ENCODE peak calls at places on chromosomes 12 and 14, in eight cellular contexts. Q, M, X, C, R, H, P and L are unnamed samples.

GRCh38 chr14:52649511-52649910 is 45.8 kb downstream of the ERO1A start:
- DNase-seq in Q (no peak), M (no peak), X (no peak), C (no peak), R (no peak), H (no peak), P (no peak), L (no peak)

GRCh38 chr12:96886998-96887677 is 19.9 kb upstream of the NEDD1 start:
- DNase-seq in Q (no peak), M (no peak), X (no peak), C (peak), R (no peak), H (peak), P (no peak), L (no peak)

GRCh38 chr14:23578560-23579310 is at the start of gene JPH4:
- DNase-seq in Q (no peak), M (no peak), X (no peak), C (peak), R (peak), H (no peak), P (no peak), L (peak)

GRCh38 chr12:125029756-125030358 is 35.4 kb upstream of the AACS start:
- DNase-seq in Q (no peak), M (no peak), X (no peak), C (no peak), R (no peak), H (no peak), P (no peak), L (no peak)

GRCh38 chr12:101582937-101583336 is 11.8 kb upstream of the MYBPC1 start:
- DNase-seq in Q (no peak), M (no peak), X (no peak), C (no peak), R (no peak), H (no peak), P (no peak), L (no peak)

GRCh38 chr14:89469210-89470198 is 52.5 kb upstream of the FOXN3 start:
- DNase-seq in Q (no peak), M (no peak), X (peak), C (no peak), R (peak), H (no peak), P (no peak), L (no peak)

GRCh38 chr14:94560782-94561655 is at the start of gene SERPINA4:
- DNase-seq in Q (no peak), M (no peak), X (no peak), C (peak), R (no peak), H (no peak), P (no peak), L (no peak)

GRCh38 chr14:104694475-104694950 is 5.1 kb downstream of the INF2 start:
- DNase-seq in Q (no peak), M (no peak), X (no peak), C (no peak), R (no peak), H (no peak), P (no peak), L (no peak)

GRCh38 chr14:76653875-76654572 is 107.2 kb upstream of the VASH1 start:
- DNase-seq in Q (no peak), M (no peak), X (no peak), C (no peak), R (no peak), H (no peak), P (no peak), L (no peak)

GRCh38 chr14:102944448-102945330 is 22.2 kb downstream of the AMN start:
- DNase-seq in Q (no peak), M (no peak), X (peak), C (no peak), R (no peak), H (no peak), P (no peak), L (no peak)

GRCh38 chr12:2578191-2578590 is 216.6 kb upstream of the FKBP4 start:
- DNase-seq in Q (no peak), M (no peak), X (no peak), C (no peak), R (no peak), H (no peak), P (no peak), L (no peak)

GRCh38 chr12:11513288-11513687 is 117.9 kb upstream of the PRB2 start:
- DNase-seq in Q (no peak), M (peak), X (no peak), C (no peak), R (no peak), H (no peak), P (no peak), L (no peak)

GRCh38 chr12:128652136-128652751 is 171.5 kb downstream of the SLC15A4 start:
- DNase-seq in Q (no peak), M (no peak), X (no peak), C (no peak), R (no peak), H (no peak), P (no peak), L (no peak)

GRCh38 chr14:32637582-32637981 is 301.1 kb upstream of the NPAS3 start:
- DNase-seq in Q (no peak), M (no peak), X (no peak), C (no peak), R (no peak), H (no peak), P (no peak), L (no peak)

GRCh38 chr14:55458800-55459577 is 18.6 kb upstream of the TBPL2 start:
- DNase-seq in Q (no peak), M (no peak), X (no peak), C (no peak), R (no peak), H (peak), P (no peak), L (no peak)

GRCh38 chr14:77375973-77376372 is 921 bp downstream of the TMED8 start:
- DNase-seq in Q (no peak), M (no peak), X (no peak), C (no peak), R (no peak), H (no peak), P (no peak), L (no peak)

GRCh38 chr12:106112094-106112822 is 26.5 kb downstream of the NUAK1 start:
- DNase-seq in Q (no peak), M (no peak), X (no peak), C (no peak), R (no peak), H (no peak), P (no peak), L (no peak)

GRCh38 chr12:92726865-92727264 is 24.1 kb downstream of the PLEKHG7 start:
- DNase-seq in Q (no peak), M (no peak), X (no peak), C (no peak), R (no peak), H (no peak), P (no peak), L (no peak)

GRCh38 chr14:101199028-101199770 is 295.7 kb upstream of the RTL1 start:
- DNase-seq in Q (peak), M (no peak), X (peak), C (peak), R (no peak), H (no peak), P (no peak), L (peak)

GRCh38 chr12:4809449-4810218 is 89.4 kb downstream of the GALNT8 start:
- DNase-seq in Q (no peak), M (no peak), X (no peak), C (no peak), R (peak), H (no peak), P (no peak), L (no peak)

GRCh38 chr14:100538566-100539318 is 48.5 kb downstream of the BEGAIN start:
- DNase-seq in Q (no peak), M (no peak), X (peak), C (no peak), R (peak), H (no peak), P (no peak), L (no peak)

GRCh38 chr12:30847259-30847658 is 79.3 kb upstream of the TSPAN11 start:
- DNase-seq in Q (no peak), M (peak), X (no peak), C (no peak), R (no peak), H (peak), P (peak), L (no peak)

GRCh38 chr14:100629696-100630095 is 42.5 kb upstream of the BEGAIN start:
- DNase-seq in Q (no peak), M (no peak), X (no peak), C (no peak), R (no peak), H (no peak), P (no peak), L (no peak)

GRCh38 chr14:105470812-105471771 is 3.5 kb upstream of the CRIP2 start:
- DNase-seq in Q (no peak), M (no peak), X (no peak), C (no peak), R (no peak), H (no peak), P (no peak), L (no peak)

GRCh38 chr14:23577710-23578392 is 739 bp downstream of the JPH4 start:
- DNase-seq in Q (no peak), M (no peak), X (no peak), C (peak), R (peak), H (no peak), P (no peak), L (no peak)

GRCh38 chr12:24840046-24840800 is 108.7 kb downstream of the BCAT1 start:
- DNase-seq in Q (no peak), M (no peak), X (no peak), C (no peak), R (no peak), H (no peak), P (no peak), L (no peak)

GRCh38 chr12:52949413-52950331 is 754 bp downstream of the KRT18 start:
- DNase-seq in Q (no peak), M (peak), X (no peak), C (peak), R (no peak), H (peak), P (no peak), L (no peak)

GRCh38 chr12:3771853-3772252 is 18.9 kb upstream of the CRACR2A start:
- DNase-seq in Q (no peak), M (no peak), X (no peak), C (no peak), R (no peak), H (no peak), P (no peak), L (no peak)

GRCh38 chr14:101007004-101007614 is 103.6 kb upstream of the RTL1 start:
- DNase-seq in Q (peak), M (no peak), X (peak), C (no peak), R (peak), H (no peak), P (no peak), L (peak)

GRCh38 chr12:87812030-87812429 is 217.2 kb downstream of the C12orf50 start:
- DNase-seq in Q (no peak), M (no peak), X (no peak), C (no peak), R (no peak), H (no peak), P (no peak), L (no peak)

GRCh38 chr12:58204086-58204485 is 262.7 kb downstream of the ATP23 start:
- DNase-seq in Q (no peak), M (no peak), X (no peak), C (no peak), R (no peak), H (peak), P (no peak), L (no peak)

GRCh38 chr14:79467837-79468236 is 743.5 kb downstream of the DIO2 start:
- DNase-seq in Q (no peak), M (no peak), X (no peak), C (no peak), R (no peak), H (no peak), P (no peak), L (no peak)

GRCh38 chr12:52151859-52152783 is 39.7 kb downstream of the KRT80 start:
- DNase-seq in Q (no peak), M (no peak), X (peak), C (peak), R (peak), H (peak), P (no peak), L (no peak)

GRCh38 chr14:92860097-92860496 is 62.9 kb upstream of the CHGA start:
- DNase-seq in Q (no peak), M (no peak), X (no peak), C (no peak), R (no peak), H (no peak), P (no peak), L (no peak)

GRCh38 chr12:111773801-111774551 is 7.2 kb downstream of the ALDH2 start:
- DNase-seq in Q (peak), M (no peak), X (no peak), C (peak), R (peak), H (no peak), P (no peak), L (no peak)

GRCh38 chr14:92472860-92473259 is 40.7 kb upstream of the RIN3 start:
- DNase-seq in Q (no peak), M (no peak), X (peak), C (no peak), R (no peak), H (no peak), P (no peak), L (no peak)

GRCh38 chr12:53795927-53796326 is 44.1 kb upstream of the CISTR start:
- DNase-seq in Q (no peak), M (no peak), X (no peak), C (no peak), R (no peak), H (no peak), P (no peak), L (no peak)

GRCh38 chr12:71585218-71585617 is 78.4 kb downstream of the ZFC3H1 start:
- DNase-seq in Q (no peak), M (no peak), X (no peak), C (no peak), R (no peak), H (no peak), P (no peak), L (no peak)

GRCh38 chr14:75896341-75896740 is 85.5 kb downstream of the TGFB3 start:
- DNase-seq in Q (no peak), M (no peak), X (no peak), C (no peak), R (no peak), H (peak), P (no peak), L (no peak)

GRCh38 chr12:120686690-120687569 is at the start of gene MLEC:
- DNase-seq in Q (peak), M (peak), X (peak), C (peak), R (peak), H (peak), P (peak), L (peak)

GRCh38 chr12:120688527-120689071 is 1.6 kb downstream of the MLEC start:
- DNase-seq in Q (no peak), M (no peak), X (no peak), C (no peak), R (no peak), H (peak), P (no peak), L (no peak)

GRCh38 chr12:120686151-120686689 is 729 bp upstream of the MLEC start:
- DNase-seq in Q (peak), M (peak), X (peak), C (peak), R (peak), H (peak), P (peak), L (peak)

GRCh38 chr12:120687570-120688289 is 781 bp downstream of the MLEC start:
- DNase-seq in Q (no peak), M (no peak), X (peak), C (no peak), R (peak), H (peak), P (no peak), L (no peak)

DNA sequence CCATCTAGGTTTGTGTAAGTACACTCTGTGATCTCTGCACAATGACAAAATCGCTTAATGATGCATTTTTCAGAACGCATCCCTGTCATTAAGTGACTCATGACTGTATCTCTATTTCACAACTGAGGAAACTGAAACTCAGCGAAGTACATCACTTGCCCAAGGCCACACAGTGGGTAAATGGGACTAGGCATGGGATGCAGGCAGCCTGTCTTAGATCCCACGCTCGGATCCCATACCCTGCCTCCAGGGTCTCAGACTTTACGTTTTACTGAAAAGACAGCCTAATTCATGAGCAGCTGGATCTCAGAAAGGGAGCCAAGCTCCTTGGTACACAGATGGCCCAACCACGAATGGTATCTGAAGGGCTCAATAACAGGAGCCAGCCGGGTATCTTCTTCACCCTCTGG is 2.4 kb upstream of the MLEC start:
- DNase-seq in Q (no peak), M (no peak), X (no peak), C (no peak), R (no peak), H (no peak), P (peak), L (no peak)
- H3K27ac ChIP-seq in Q (no peak), M (no peak), X (peak), C (peak), R (no peak), H (no peak), P (peak), L (no peak)

GRCh38 chr12:66188584-66189475 is at the start of gene IRAK3:
- DNase-seq in Q (peak), M (no peak), X (peak), C (peak), R (peak), H (peak), P (no peak), L (no peak)
- TF ChIP-seq POLR2AphosphoS5 in Q (peak), M (no peak), X (peak), C (peak), R (peak), H (peak), P (peak), L (peak)

GRCh38 chr12:89087149-89087834 is 265.0 kb downstream of the DUSP6 start:
- DNase-seq in Q (peak), M (no peak), X (no peak), C (peak), R (no peak), H (peak), P (no peak), L (no peak)

GRCh38 chr12:89087876-89088275 is 264.4 kb downstream of the DUSP6 start:
- DNase-seq in Q (no peak), M (no peak), X (no peak), C (no peak), R (no peak), H (peak), P (no peak), L (no peak)

GRCh38 chr12:89085421-89085820 is 266.9 kb downstream of the DUSP6 start:
- DNase-seq in Q (peak), M (no peak), X (no peak), C (no peak), R (no peak), H (peak), P (no peak), L (no peak)

GRCh38 chr12:89092297-89092696 is 260.0 kb downstream of the DUSP6 start:
- DNase-seq in Q (no peak), M (no peak), X (no peak), C (no peak), R (no peak), H (no peak), P (no peak), L (no peak)

DNA sequence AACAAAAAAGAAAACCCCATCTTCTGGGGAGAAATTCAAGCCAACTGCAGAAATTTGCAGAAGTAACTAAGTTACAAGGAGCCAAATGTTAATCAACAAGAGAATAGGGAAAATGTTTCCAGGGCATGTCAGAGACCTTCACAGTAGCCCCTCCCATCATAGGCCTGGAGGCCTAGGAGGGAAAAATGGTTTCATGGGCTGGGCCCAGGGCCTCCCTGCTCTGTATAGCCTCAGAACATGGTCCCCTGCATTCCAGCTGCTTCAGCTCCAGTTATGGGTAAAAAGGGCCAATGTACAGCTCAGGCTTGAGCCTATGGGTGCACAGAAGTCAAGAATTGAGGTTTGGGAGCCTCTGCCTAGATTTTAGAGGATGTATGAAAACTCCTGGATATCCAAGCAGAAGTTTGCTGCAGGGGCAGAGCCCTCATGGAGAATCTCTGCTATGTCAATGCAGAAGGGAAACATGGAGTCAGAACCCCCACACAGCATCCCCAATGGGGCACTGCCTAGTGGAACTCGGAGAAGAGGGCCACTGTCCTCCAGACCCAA is 260.9 kb downstream of the DUSP6 start:
- DNase-seq in Q (no peak), M (no peak), X (no peak), C (no peak), R (no peak), H (no peak), P (no peak), L (no peak)
- TF ChIP-seq POLR2A in Q (no peak), M (no peak), X (no peak), C (no peak), R (no peak), H (no peak), P (no peak), L (no peak)

GRCh38 chr14:63922696-63923421 is 70.1 kb downstream of the SYNE2 start:
- DNase-seq in Q (peak), M (peak), X (no peak), C (peak), R (no peak), H (no peak), P (no peak), L (no peak)
- H3K27ac ChIP-seq in Q (peak), M (no peak), X (no peak), C (peak), R (peak), H (no peak), P (no peak), L (peak)